ENCODE peak calls at places on chromosomes 6 and 20, in six cellular contexts. One of them, this sample, is unnamed.

GRCh38 chr6:143059616-143060353 is 904 bp upstream of the AIG1 start:
- DNase-seq in epithelial cell of esophagus: peak
- DNase-seq in psoas muscle: peak
- DNase-seq in AG04449: peak
- DNase-seq in ovary: peak
- DNase-seq in NT2/D1: no peak
- DNase-seq in this sample: no peak

GRCh38 chr6:143405381-143406154 is 44.9 kb downstream of the ADAT2 start:
- DNase-seq in NT2/D1: no peak
- DNase-seq in ovary: no peak
- DNase-seq in psoas muscle: no peak
- DNase-seq in epithelial cell of esophagus: peak
- DNase-seq in AG04449: peak
- DNase-seq in this sample: no peak

GRCh38 chr6:18062733-18063132 is 59.7 kb downstream of the NHLRC1 start:
- DNase-seq in AG04449: no peak
- DNase-seq in ovary: no peak
- DNase-seq in NT2/D1: no peak
- DNase-seq in epithelial cell of esophagus: no peak
- DNase-seq in psoas muscle: no peak
- DNase-seq in this sample: no peak

GRCh38 chr20:30168025-30168799 is 1089.3 kb upstream of the DEFB115 start:
- DNase-seq in psoas muscle: no peak
- DNase-seq in epithelial cell of esophagus: no peak
- DNase-seq in ovary: no peak
- DNase-seq in NT2/D1: no peak
- DNase-seq in AG04449: no peak
- DNase-seq in this sample: no peak

GRCh38 chr20:48107560-48107959 is 322.3 kb upstream of the SULF2 start:
- DNase-seq in psoas muscle: no peak
- DNase-seq in ovary: peak
- DNase-seq in AG04449: no peak
- DNase-seq in epithelial cell of esophagus: no peak
- DNase-seq in NT2/D1: no peak
- DNase-seq in this sample: no peak

GRCh38 chr6:37020426-37021211 is 15.2 kb downstream of the FGD2 start:
- DNase-seq in psoas muscle: no peak
- DNase-seq in AG04449: no peak
- DNase-seq in epithelial cell of esophagus: peak
- DNase-seq in NT2/D1: no peak
- DNase-seq in ovary: no peak
- DNase-seq in this sample: no peak

GRCh38 chr6:3648724-3649123 is 102.8 kb downstream of the PXDC1 start:
- DNase-seq in ovary: no peak
- DNase-seq in NT2/D1: no peak
- DNase-seq in AG04449: no peak
- DNase-seq in epithelial cell of esophagus: no peak
- DNase-seq in psoas muscle: no peak
- DNase-seq in this sample: no peak

GRCh38 chr20:60900581-60900980 is 351.5 kb upstream of the CDH4 start:
- DNase-seq in AG04449: no peak
- DNase-seq in epithelial cell of esophagus: no peak
- DNase-seq in psoas muscle: no peak
- DNase-seq in ovary: no peak
- DNase-seq in NT2/D1: no peak
- DNase-seq in this sample: no peak

GRCh38 chr6:129929433-129929832 is 68.3 kb upstream of the TMEM244 start:
- DNase-seq in AG04449: peak
- DNase-seq in psoas muscle: no peak
- DNase-seq in ovary: no peak
- DNase-seq in NT2/D1: no peak
- DNase-seq in epithelial cell of esophagus: peak
- DNase-seq in this sample: no peak

GRCh38 chr6:44342052-44342451 is 398 bp upstream of the SPATS1 start:
- DNase-seq in NT2/D1: no peak
- DNase-seq in AG04449: no peak
- DNase-seq in psoas muscle: no peak
- DNase-seq in epithelial cell of esophagus: no peak
- DNase-seq in ovary: peak
- DNase-seq in this sample: no peak

GRCh38 chr6:119865466-119866350 is 516.1 kb upstream of the MAN1A1 start:
- DNase-seq in AG04449: no peak
- DNase-seq in epithelial cell of esophagus: peak
- DNase-seq in NT2/D1: no peak
- DNase-seq in psoas muscle: no peak
- DNase-seq in ovary: no peak
- DNase-seq in this sample: no peak

GRCh38 chr20:12970372-12970821 is 38.4 kb upstream of the SPTLC3 start:
- DNase-seq in psoas muscle: no peak
- DNase-seq in AG04449: no peak
- DNase-seq in ovary: peak
- DNase-seq in NT2/D1: peak
- DNase-seq in epithelial cell of esophagus: peak
- DNase-seq in this sample: peak

GRCh38 chr6:7507600-7507999 is 33.9 kb upstream of the DSP start:
- DNase-seq in AG04449: no peak
- DNase-seq in epithelial cell of esophagus: no peak
- DNase-seq in ovary: no peak
- DNase-seq in psoas muscle: no peak
- DNase-seq in NT2/D1: no peak
- DNase-seq in this sample: no peak

GRCh38 chr6:34145161-34146020 is 496 bp downstream of the GRM4 start:
- DNase-seq in psoas muscle: no peak
- DNase-seq in epithelial cell of esophagus: peak
- DNase-seq in AG04449: no peak
- DNase-seq in ovary: no peak
- DNase-seq in NT2/D1: no peak
- DNase-seq in this sample: peak

GRCh38 chr6:1839315-1839714 is 229.6 kb downstream of the FOXC1 start:
- DNase-seq in NT2/D1: no peak
- DNase-seq in AG04449: no peak
- DNase-seq in epithelial cell of esophagus: no peak
- DNase-seq in ovary: no peak
- DNase-seq in psoas muscle: no peak
- DNase-seq in this sample: peak

GRCh38 chr20:58084966-58085365 is 143.5 kb downstream of the ANKRD60 start:
- DNase-seq in psoas muscle: no peak
- DNase-seq in ovary: no peak
- DNase-seq in NT2/D1: no peak
- DNase-seq in epithelial cell of esophagus: no peak
- DNase-seq in AG04449: no peak
- DNase-seq in this sample: peak

GRCh38 chr6:14375940-14376339 is 258.4 kb downstream of the CD83 start:
- DNase-seq in NT2/D1: no peak
- DNase-seq in ovary: no peak
- DNase-seq in psoas muscle: no peak
- DNase-seq in epithelial cell of esophagus: no peak
- DNase-seq in AG04449: no peak
- DNase-seq in this sample: no peak

GRCh38 chr6:111861321-111861938 is 11.8 kb downstream of the FYN start:
- DNase-seq in epithelial cell of esophagus: no peak
- DNase-seq in AG04449: no peak
- DNase-seq in ovary: no peak
- DNase-seq in NT2/D1: no peak
- DNase-seq in psoas muscle: no peak
- DNase-seq in this sample: no peak

GRCh38 chr6:82363368-82364086 is at the start of gene TPBG:
- DNase-seq in AG04449: no peak
- DNase-seq in psoas muscle: peak
- DNase-seq in NT2/D1: peak
- DNase-seq in epithelial cell of esophagus: peak
- DNase-seq in ovary: peak
- DNase-seq in this sample: peak

GRCh38 chr6:131163886-131164285 is 28.6 kb downstream of the AKAP7 start:
- DNase-seq in ovary: no peak
- DNase-seq in epithelial cell of esophagus: no peak
- DNase-seq in NT2/D1: no peak
- DNase-seq in AG04449: no peak
- DNase-seq in psoas muscle: no peak
- DNase-seq in this sample: no peak

GRCh38 chr6:142728910-142729481 is 216.0 kb downstream of the HIVEP2 start:
- DNase-seq in AG04449: peak
- DNase-seq in psoas muscle: no peak
- DNase-seq in epithelial cell of esophagus: no peak
- DNase-seq in ovary: no peak
- DNase-seq in NT2/D1: no peak
- DNase-seq in this sample: no peak

GRCh38 chr6:51854347-51854746 is 233.1 kb downstream of the PKHD1 start:
- DNase-seq in NT2/D1: no peak
- DNase-seq in ovary: no peak
- DNase-seq in AG04449: no peak
- DNase-seq in psoas muscle: no peak
- DNase-seq in epithelial cell of esophagus: no peak
- DNase-seq in this sample: no peak
- H3K4me3 ChIP-seq in NT2/D1: no peak
- H3K4me3 ChIP-seq in ovary: no peak
- H3K4me3 ChIP-seq in AG04449: no peak
- H3K4me3 ChIP-seq in psoas muscle: no peak
- H3K4me3 ChIP-seq in epithelial cell of esophagus: no peak
- H3K4me3 ChIP-seq in this sample: no peak

GRCh38 chr6:157145656-157146285 is 177.5 kb downstream of the TMEM242 start:
- DNase-seq in AG04449: no peak
- DNase-seq in ovary: no peak
- DNase-seq in psoas muscle: no peak
- DNase-seq in NT2/D1: no peak
- DNase-seq in epithelial cell of esophagus: no peak
- DNase-seq in this sample: peak

GRCh38 chr6:157151989-157152388 is 171.3 kb downstream of the TMEM242 start:
- DNase-seq in AG04449: peak
- DNase-seq in NT2/D1: no peak
- DNase-seq in epithelial cell of esophagus: no peak
- DNase-seq in psoas muscle: no peak
- DNase-seq in ovary: no peak
- DNase-seq in this sample: no peak

GRCh38 chr6:157151029-157151428 is 172.3 kb downstream of the TMEM242 start:
- DNase-seq in NT2/D1: no peak
- DNase-seq in epithelial cell of esophagus: no peak
- DNase-seq in ovary: no peak
- DNase-seq in AG04449: no peak
- DNase-seq in psoas muscle: no peak
- DNase-seq in this sample: no peak

GRCh38 chr6:157150076-157150475 is 173.2 kb downstream of the TMEM242 start:
- DNase-seq in ovary: no peak
- DNase-seq in epithelial cell of esophagus: peak
- DNase-seq in AG04449: no peak
- DNase-seq in psoas muscle: no peak
- DNase-seq in NT2/D1: no peak
- DNase-seq in this sample: no peak

DNA sequence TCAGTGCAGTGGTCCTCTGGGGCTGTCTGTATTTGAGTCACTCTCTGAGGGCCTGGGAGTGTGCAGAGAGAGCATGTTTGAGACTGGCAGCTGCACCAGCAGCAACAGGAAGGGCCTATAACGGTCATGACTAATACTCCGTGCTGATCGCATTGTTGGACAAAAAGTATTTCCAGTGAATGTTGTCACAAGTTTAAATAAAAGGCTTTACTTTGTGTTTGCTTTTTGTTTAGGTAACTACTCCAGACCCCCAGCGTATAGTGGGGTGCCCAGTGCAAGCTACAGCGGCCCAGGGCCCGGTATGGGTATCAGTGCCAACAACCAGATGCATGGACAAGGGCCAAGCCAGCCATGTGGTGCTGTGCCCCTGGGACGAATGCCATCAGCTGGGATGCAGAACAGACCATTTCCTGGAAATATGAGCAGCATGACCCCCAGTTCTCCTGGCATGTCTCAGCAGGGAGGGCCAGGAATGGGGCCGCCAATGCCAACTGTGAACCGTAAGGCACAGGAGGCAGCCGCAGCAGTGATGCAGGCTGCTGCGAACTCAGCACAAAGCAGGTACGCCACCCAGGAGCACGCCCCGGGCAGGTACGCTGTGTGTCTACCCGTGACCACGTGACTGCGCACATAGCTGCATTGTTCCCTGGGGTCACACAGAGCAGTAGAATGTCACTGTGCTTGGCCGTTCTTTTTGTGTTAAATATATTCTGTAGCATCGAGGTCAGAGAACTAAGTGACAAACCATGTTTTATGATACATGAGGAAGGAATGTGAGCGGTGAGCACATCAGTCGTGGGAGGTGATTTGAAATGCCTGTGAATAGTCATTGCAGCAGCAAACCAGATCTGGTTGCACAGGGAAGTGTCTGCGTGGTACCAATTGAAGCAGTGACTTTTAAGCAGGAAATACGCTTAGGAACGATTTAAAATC is 174.7 kb downstream of the TMEM242 start:
- DNase-seq in psoas muscle: peak
- DNase-seq in NT2/D1: no peak
- DNase-seq in epithelial cell of esophagus: peak
- DNase-seq in AG04449: peak
- DNase-seq in ovary: no peak
- DNase-seq in this sample: no peak
- H3K4me3 ChIP-seq in psoas muscle: no peak
- H3K4me3 ChIP-seq in NT2/D1: no peak
- H3K4me3 ChIP-seq in epithelial cell of esophagus: no peak
- H3K4me3 ChIP-seq in AG04449: peak
- H3K4me3 ChIP-seq in ovary: no peak
- H3K4me3 ChIP-seq in this sample: no peak

DNA sequence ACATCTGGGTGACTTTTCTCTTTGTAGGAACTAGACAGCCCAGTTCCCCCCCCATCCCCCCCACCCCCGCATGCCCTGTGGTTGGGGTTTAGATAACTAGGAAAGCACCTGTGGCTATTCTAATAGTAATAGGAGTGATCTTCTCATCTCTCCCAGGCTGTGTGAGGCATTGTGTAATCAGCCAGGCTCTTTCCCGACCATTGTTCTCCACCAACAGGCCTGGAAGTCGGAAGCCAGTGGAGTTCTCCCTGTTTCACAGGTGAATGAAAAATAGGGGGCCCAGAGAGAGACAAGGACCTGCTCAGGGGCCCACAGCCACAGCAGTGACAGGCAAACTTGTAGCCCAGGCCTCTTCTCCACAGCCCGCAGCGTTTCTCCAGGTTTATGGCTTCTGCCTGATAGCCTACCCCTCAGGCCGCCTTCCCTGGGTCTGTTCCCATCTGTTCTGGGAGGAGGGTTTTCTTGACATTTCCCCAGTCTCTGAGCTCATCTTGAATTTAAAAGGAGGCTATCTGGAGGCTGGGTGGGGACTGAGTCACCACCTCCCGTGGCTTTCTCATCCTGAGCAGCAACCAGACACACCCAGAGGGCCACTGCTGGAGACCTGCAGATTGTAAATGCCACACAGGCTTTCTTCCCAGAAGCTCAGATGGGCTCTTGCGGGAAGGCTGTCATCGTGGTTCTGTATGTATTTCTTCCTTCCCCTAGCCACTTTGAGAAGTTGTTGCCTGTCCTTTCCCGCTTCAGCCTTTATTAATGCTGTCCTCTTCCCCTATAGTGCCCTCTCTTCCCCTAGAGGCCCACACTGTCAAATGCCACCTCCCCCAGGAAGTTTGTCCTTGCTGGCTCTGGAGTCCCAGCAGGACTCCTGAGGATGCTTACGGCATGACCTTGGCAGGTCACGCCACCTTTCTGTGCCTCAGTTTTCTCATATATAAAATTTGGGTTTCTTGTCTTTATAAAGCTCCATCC is 75.9 kb upstream of the MYL9 start:
- DNase-seq in epithelial cell of esophagus: peak
- DNase-seq in AG04449: no peak
- DNase-seq in NT2/D1: peak
- DNase-seq in psoas muscle: peak
- DNase-seq in ovary: peak
- DNase-seq in this sample: peak
- H3K4me3 ChIP-seq in epithelial cell of esophagus: no peak
- H3K4me3 ChIP-seq in AG04449: peak
- H3K4me3 ChIP-seq in NT2/D1: no peak
- H3K4me3 ChIP-seq in psoas muscle: peak
- H3K4me3 ChIP-seq in ovary: no peak
- H3K4me3 ChIP-seq in this sample: no peak

GRCh38 chr6:45967363-45967762 is 48.3 kb downstream of the CLIC5 start:
- DNase-seq in psoas muscle: no peak
- DNase-seq in AG04449: no peak
- DNase-seq in ovary: no peak
- DNase-seq in NT2/D1: no peak
- DNase-seq in epithelial cell of esophagus: no peak
- DNase-seq in this sample: no peak
- H3K4me3 ChIP-seq in psoas muscle: no peak
- H3K4me3 ChIP-seq in AG04449: no peak
- H3K4me3 ChIP-seq in ovary: no peak
- H3K4me3 ChIP-seq in NT2/D1: no peak
- H3K4me3 ChIP-seq in epithelial cell of esophagus: no peak
- H3K4me3 ChIP-seq in this sample: no peak

This sample was measured in HAP-1.